ENCODE peak calls at places on chromosomes 5 and 9, in four cellular contexts. G is AG09309, O is Caco-2, C is H1. R is an unnamed sample.

GRCh38 chr5:95823738-95824609 is 1.4 kb upstream of the GLRX start:
- DNase-seq in O (peak; percentile 58), G (peak; percentile 91), C (no peak), R (no peak)

GRCh38 chr9:137438591-137439157 is 2.5 kb downstream of the ENTPD8 start:
- DNase-seq in C (no peak), O (no peak), G (no peak), R (no peak)

GRCh38 chr5:78009937-78010527 is 233.9 kb upstream of the TBCA start:
- DNase-seq in G (peak; percentile 72), O (no peak), C (no peak), R (no peak)

GRCh38 chr5:130151239-130151638 is 247.0 kb downstream of the CHSY3 start:
- DNase-seq in O (no peak), C (no peak), G (no peak), R (no peak)

GRCh38 chr5:4627887-4628286 is 512.2 kb upstream of the ADAMTS16 start:
- DNase-seq in C (no peak), O (no peak), G (no peak), R (no peak)

GRCh38 chr5:180303226-180304015 is 11.5 kb upstream of the MAPK9 start:
- DNase-seq in C (no peak), G (no peak), O (no peak), R (no peak)

GRCh38 chr9:16213781-16214515 is 656.5 kb downstream of the BNC2 start:
- DNase-seq in C (no peak), G (peak; percentile 89), O (no peak), R (no peak)

GRCh38 chr5:148963679-148964078 is 99.2 kb downstream of the SH3TC2 start:
- DNase-seq in O (no peak), C (peak; percentile 0), G (no peak), R (no peak)

GRCh38 chr5:168174376-168174775 is 117.1 kb upstream of the WWC1 start:
- DNase-seq in C (no peak), G (no peak), O (no peak), R (no peak)

GRCh38 chr5:74239268-74239667 is 401.3 kb downstream of the ENC1 start:
- DNase-seq in G (no peak), O (no peak), C (no peak), R (no peak)

GRCh38 chr9:2159521-2160417 is 144.6 kb downstream of the SMARCA2 start:
- DNase-seq in G (no peak), C (no peak), O (no peak), R (no peak)

GRCh38 chr9:107688728-107689127 is 199.2 kb upstream of the KLF4 start:
- DNase-seq in O (no peak), C (no peak), G (no peak), R (no peak)

GRCh38 chr9:97840521-97840920 is 12.5 kb upstream of the FOXE1 start:
- DNase-seq in G (no peak), C (no peak), O (no peak), R (no peak)

GRCh38 chr5:117738571-117738970 is 1163.9 kb upstream of the SEMA6A start:
- DNase-seq in G (no peak), O (no peak), C (no peak), R (no peak)

GRCh38 chr5:103896593-103896992 is 334.0 kb upstream of the NUDT12 start:
- DNase-seq in O (no peak), C (no peak), G (no peak), R (no peak)

GRCh38 chr5:74403771-74404170 is 236.8 kb downstream of the ENC1 start:
- DNase-seq in O (no peak), C (no peak), G (no peak), R (no peak)

GRCh38 chr5:36502608-36503007 is 103.8 kb upstream of the SLC1A3 start:
- DNase-seq in G (peak; percentile 82), O (no peak), C (no peak), R (no peak)

GRCh38 chr5:133831506-133832224 is 136.8 kb downstream of the C5orf15 start:
- DNase-seq in O (no peak), G (no peak), C (no peak), R (no peak)

GRCh38 chr9:104927912-104928740 is at the start of gene ABCA1:
- DNase-seq in G (no peak), O (peak; percentile 85), C (peak; percentile 83), R (peak; percentile 84)

GRCh38 chr5:124908603-124909451 is 162.4 kb upstream of the ZNF608 start:
- DNase-seq in C (no peak), O (peak; percentile 67), G (no peak), R (no peak)

GRCh38 chr5:133321833-133322420 is 270.1 kb downstream of the HSPA4 start:
- DNase-seq in C (no peak), G (no peak), O (no peak), R (no peak)

GRCh38 chr5:150105898-150106615 is 19.7 kb upstream of the CSF1R start:
- DNase-seq in G (no peak), O (no peak), C (no peak), R (no peak)

GRCh38 chr9:134895849-134896833 is 15.5 kb downstream of the FCN2 start:
- DNase-seq in G (peak; percentile 8), O (no peak), C (no peak), R (no peak)

GRCh38 chr5:88826959-88827585 is 55.9 kb downstream of the MEF2C start:
- DNase-seq in G (peak; percentile 28), O (no peak), C (no peak), R (no peak)

GRCh38 chr5:142472306-142472951 is 147.6 kb upstream of the SPRY4 start:
- DNase-seq in O (no peak), G (peak; percentile 74), C (no peak), R (no peak)

GRCh38 chr9:83937861-83938455 is 16.7 kb upstream of the KIF27 start:
- DNase-seq in O (no peak), G (no peak), C (peak; percentile 47), R (no peak)

GRCh38 chr5:67240846-67241245 is 44.2 kb upstream of the CD180 start:
- DNase-seq in C (no peak), O (no peak), G (no peak), R (no peak)

GRCh38 chr5:83919071-83920041 is 198.7 kb upstream of the HAPLN1 start:
- DNase-seq in G (no peak), O (no peak), C (no peak), R (no peak)

GRCh38 chr9:127568971-127569818 is 42.9 kb upstream of the STXBP1 start:
- DNase-seq in C (peak; percentile 83), G (no peak), O (peak; percentile 80), R (peak; percentile 59)

GRCh38 chr9:73121375-73121935 is 30.2 kb upstream of the ANXA1 start:
- DNase-seq in O (no peak), G (no peak), C (no peak), R (no peak)

GRCh38 chr9:73131376-73131775 is 20.3 kb upstream of the ANXA1 start:
- DNase-seq in C (no peak), O (no peak), G (no peak), R (no peak)

GRCh38 chr9:73129941-73130695 is 21.5 kb upstream of the ANXA1 start:
- DNase-seq in C (no peak), G (no peak), O (no peak), R (no peak)

DNA sequence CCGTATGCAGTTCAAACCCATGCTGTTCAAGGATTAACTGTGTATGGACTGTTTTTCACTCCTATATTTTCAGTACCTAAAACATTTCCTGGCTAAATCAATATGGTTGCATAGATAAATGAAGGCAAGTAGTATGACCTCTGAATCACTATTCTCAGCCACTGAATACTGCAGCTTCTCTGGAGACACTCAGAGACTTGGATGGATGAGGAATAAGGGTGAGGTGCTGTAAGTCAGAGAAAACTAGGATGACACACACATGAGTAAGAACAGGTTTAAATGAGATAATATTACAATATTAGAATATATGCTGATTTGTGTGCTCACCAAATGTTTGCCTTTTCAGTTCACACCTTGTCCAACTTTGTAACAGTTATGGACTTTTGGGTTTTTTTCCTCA is 26.0 kb upstream of the ANXA1 start:
- DNase-seq in C (no peak), G (no peak), O (no peak), R (no peak)
- TF ChIP-seq CTCF in C (no peak), G (no peak), O (no peak), R (no peak)

GRCh38 chr9:113531919-113532808 is 68.6 kb downstream of the RGS3 start:
- DNase-seq in O (no peak), G (no peak), C (no peak), R (no peak)
- TF ChIP-seq CTCF in O (no peak), G (no peak), C (no peak), R (no peak)

DNA sequence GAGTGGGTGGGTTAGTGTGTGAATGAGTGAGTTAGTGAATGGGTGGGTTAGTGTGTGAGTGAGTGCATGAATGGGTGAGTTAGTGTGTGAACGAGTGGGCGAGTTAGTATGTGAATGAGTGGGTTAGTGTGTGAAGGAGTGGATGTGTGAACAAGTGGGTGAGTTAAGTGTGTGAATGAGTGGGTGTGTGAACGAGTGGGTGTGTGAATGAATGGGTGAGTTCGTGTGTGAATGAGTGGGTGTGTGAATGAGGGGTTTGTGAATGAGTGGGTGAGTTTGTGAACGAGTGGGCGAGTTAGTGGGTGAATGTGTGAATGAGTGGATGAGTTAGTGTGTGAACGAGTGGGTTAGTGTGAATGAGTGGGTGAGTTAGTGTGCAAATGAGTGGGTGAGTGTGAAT is 34.0 kb downstream of the NKD2 start:
- DNase-seq in O (no peak), C (no peak), G (no peak), R (no peak)
- TF ChIP-seq CTCF in O (no peak), C (no peak), G (no peak), R (no peak)

DNA sequence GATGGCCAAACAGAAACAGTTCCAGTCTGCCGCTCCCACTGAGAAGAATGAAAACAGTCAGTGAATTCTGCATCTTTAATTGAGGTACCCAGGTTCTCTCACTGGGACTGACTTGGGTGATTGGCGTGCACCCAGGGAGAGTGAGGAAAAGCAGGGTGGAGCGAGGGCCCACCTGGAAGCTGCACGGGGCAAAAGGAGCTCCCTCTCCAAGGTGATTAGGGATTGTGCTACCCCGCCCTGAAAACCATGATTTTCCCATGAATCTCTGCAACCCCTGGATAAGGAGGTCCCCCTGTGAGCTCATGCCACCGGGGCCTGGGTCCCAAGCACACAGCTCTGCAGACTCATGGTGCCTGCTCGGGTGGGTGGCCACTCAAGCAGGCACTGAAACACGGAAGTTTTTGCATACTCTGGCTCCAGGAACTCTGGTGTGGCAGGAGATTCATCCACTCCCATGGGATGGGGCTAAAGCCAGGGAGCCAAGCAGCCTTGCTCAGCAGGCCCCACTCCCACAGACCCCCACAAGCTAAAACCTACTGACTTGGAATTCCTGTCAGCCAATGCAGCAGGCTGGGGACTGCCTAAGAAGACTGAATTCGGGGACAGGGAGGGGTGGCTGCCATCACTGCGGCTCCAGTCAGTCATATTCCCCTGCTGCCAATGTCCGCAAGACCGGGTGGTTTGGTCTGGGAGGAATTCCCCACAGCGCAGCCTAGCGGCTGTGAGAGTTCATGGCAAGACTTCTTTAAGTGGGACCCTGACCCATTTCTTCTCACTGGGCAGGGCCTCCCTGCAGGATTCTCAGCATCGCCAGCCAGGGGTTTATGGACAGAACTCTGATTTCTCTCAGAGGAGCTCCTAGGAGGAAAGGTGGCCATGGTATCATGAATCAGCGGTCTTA is 652.2 kb upstream of the RGMB start:
- DNase-seq in O (no peak), C (peak; percentile 46), G (no peak), R (no peak)
- TF ChIP-seq CTCF in O (no peak), C (peak; percentile 23), G (no peak), R (no peak)

GRCh38 chr5:1004598-1005361 is 3.8 kb upstream of the NKD2 start:
- DNase-seq in C (peak; percentile 73), G (no peak), O (peak; percentile 86), R (peak; percentile 46)
- TF ChIP-seq CTCF in C (no peak), G (no peak), O (peak; percentile 58), R (peak; percentile 58)

GRCh38 chr9:5610491-5610890 is 18.4 kb upstream of the RIC1 start:
- DNase-seq in O (no peak), C (no peak), G (no peak), R (no peak)
- TF ChIP-seq CTCF in O (no peak), C (no peak), G (no peak), R (no peak)

R was measured in progenitor cell of endocrine pancreas.